ENCODE peak calls at places on chromosome 16, in six cellular contexts. X, P, Y, T, Z and K are unnamed samples.
A peak's percentile ranks its signal among the peaks of the same experiment; 100 is the strongest.

GRCh38 chr16:50940275-50940854 is 198.5 kb downstream of the CYLD start:
- DNase-seq in T (no peak), Y (no peak), P (no peak), X (no peak), Z (no peak), K (no peak)

GRCh38 chr16:26530584-26531289 is 536.0 kb upstream of the C16orf82 start:
- DNase-seq in X (no peak), P (no peak), Y (no peak), T (peak; percentile 10), Z (no peak), K (no peak)

GRCh38 chr16:87233928-87234327 is 83.3 kb downstream of the C16orf95 start:
- DNase-seq in P (no peak), X (no peak), Y (no peak), T (peak; percentile 60), Z (no peak), K (no peak)

GRCh38 chr16:88781140-88782077 is 3.6 kb downstream of the PIEZO1 start:
- DNase-seq in Y (peak; percentile 62), P (no peak), X (peak; percentile 76), Z (peak; percentile 71), T (no peak), K (peak; percentile 53)

GRCh38 chr16:69270395-69270794 is 40.8 kb upstream of the VPS4A start:
- DNase-seq in Z (no peak), X (no peak), Y (no peak), T (no peak), P (no peak), K (no peak)

GRCh38 chr16:53502331-53503269 is at the start of gene AKTIP:
- DNase-seq in Z (peak; percentile 39), Y (no peak), P (no peak), X (peak; percentile 66), T (peak; percentile 62), K (peak; percentile 18)

GRCh38 chr16:81889896-81890634 is 111.0 kb downstream of the PLCG2 start:
- DNase-seq in X (no peak), P (no peak), Y (peak; percentile 38), T (peak; percentile 87), Z (peak; percentile 37), K (peak; percentile 9)

GRCh38 chr16:20900299-20901067 is at the start of the genes DCUN1D3 and LYRM1:
- DNase-seq in Y (peak; percentile 99), T (peak; percentile 100), X (peak; percentile 98), Z (peak; percentile 80), P (peak; percentile 97), K (peak; percentile 89)

GRCh38 chr16:72027669-72028378 is 19.3 kb downstream of the DHODH start:
- DNase-seq in T (no peak), Y (no peak), X (no peak), Z (no peak), P (no peak), K (no peak)

GRCh38 chr16:75273054-75273925 is 21.9 kb upstream of the BCAR1 start:
- DNase-seq in Z (no peak), Y (no peak), X (no peak), P (no peak), T (peak; percentile 49), K (no peak)

GRCh38 chr16:73190688-73191087 is 142.8 kb upstream of the ZFHX3 start:
- DNase-seq in P (no peak), X (no peak), Z (no peak), T (no peak), Y (no peak), K (no peak)

GRCh38 chr16:66798162-66798561 is 3.2 kb downstream of the TERB1 start:
- DNase-seq in Y (no peak), Z (no peak), X (no peak), T (no peak), P (no peak), K (no peak)

GRCh38 chr16:56265184-56265583 is 73.9 kb downstream of the GNAO1 start:
- DNase-seq in T (no peak), X (no peak), P (no peak), Z (no peak), Y (no peak), K (no peak)

GRCh38 chr16:56263711-56264608 is 72.7 kb downstream of the GNAO1 start:
- DNase-seq in Z (no peak), Y (no peak), T (peak; percentile 41), P (no peak), X (no peak), K (no peak)

GRCh38 chr16:56262879-56263245 is 71.6 kb downstream of the GNAO1 start:
- DNase-seq in X (no peak), Z (no peak), P (no peak), Y (no peak), T (no peak), K (no peak)

GRCh38 chr16:56265746-56266145 is 74.5 kb downstream of the GNAO1 start:
- DNase-seq in Z (no peak), P (no peak), Y (no peak), T (no peak), X (no peak), K (no peak)

GRCh38 chr16:56264609-56264972 is 73.3 kb downstream of the GNAO1 start:
- DNase-seq in X (no peak), T (no peak), Z (no peak), P (no peak), Y (no peak), K (no peak)
- H3K4me1 ChIP-seq in X (no peaks in the 10 kb centered on the region), T (peaks cover under 1% of the 10 kb centered on the region), Z (peaks cover 14% of the 10 kb centered on the region), P (peaks cover 40% of the 10 kb centered on the region), Y (peaks cover 20% of the 10 kb centered on the region), K (peaks cover 45% of the 10 kb centered on the region)

GRCh38 chr16:4096509-4096908 is 19.7 kb downstream of the ADCY9 start:
- DNase-seq in Y (no peak), X (no peak), P (no peak), Z (no peak), T (no peak), K (no peak)

GRCh38 chr16:4093495-4094137 is 22.6 kb downstream of the ADCY9 start:
- DNase-seq in T (no peak), X (peak; percentile 68), Z (no peak), P (no peak), Y (peak; percentile 60), K (no peak)

GRCh38 chr16:4092547-4093265 is 23.5 kb downstream of the ADCY9 start:
- DNase-seq in P (no peak), T (no peak), Y (no peak), Z (no peak), X (no peak), K (no peak)

GRCh38 chr16:4091638-4092037 is 24.6 kb downstream of the ADCY9 start:
- DNase-seq in Z (no peak), P (no peak), X (peak; percentile 59), Y (no peak), T (no peak), K (no peak)

GRCh38 chr16:4094138-4094773 is 22.0 kb downstream of the ADCY9 start:
- DNase-seq in X (peak; percentile 4), Z (no peak), P (no peak), Y (peak; percentile 9), T (peak; percentile 25), K (no peak)
- H3K4me3 ChIP-seq in X (no peak overlapping the region), Z (no peak overlapping the region), P (no peak overlapping the region), Y (peak overlapping the region; percentile 41), T (no peak overlapping the region), K (no peak overlapping the region)

DNA sequence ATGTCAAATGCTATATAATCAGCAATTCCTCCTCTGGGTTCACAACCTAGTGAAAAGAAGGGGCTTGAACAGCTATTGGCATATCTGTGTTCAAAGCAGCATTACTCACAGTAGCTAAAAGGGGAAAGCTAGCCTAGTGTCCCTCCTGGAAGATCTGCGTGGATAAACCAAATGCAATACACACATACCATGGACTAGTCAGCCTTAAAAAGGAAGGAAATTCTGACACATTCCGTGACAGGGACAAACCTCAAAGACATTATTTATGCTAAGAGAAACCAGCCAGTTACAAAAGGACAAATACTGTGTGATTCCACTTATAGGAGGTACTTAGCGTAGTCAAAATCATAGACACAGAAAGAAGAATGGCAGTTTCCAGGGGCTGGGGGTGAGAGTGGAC is 90.1 kb downstream of the XYLT1 start:
- DNase-seq in P (no peak), T (no peak), Y (no peak), Z (no peak), X (no peak), K (no peak)
- H3K4me1 ChIP-seq in P (peaks cover 75% of the 10 kb centered on the region), T (peaks cover 11% of the 10 kb centered on the region), Y (peaks cover 39% of the 10 kb centered on the region), Z (no peaks in the 10 kb centered on the region), X (peaks cover 73% of the 10 kb centered on the region), K (peaks cover 35% of the 10 kb centered on the region)

GRCh38 chr16:24073321-24073720 is 182.8 kb upstream of the CACNG3 start:
- DNase-seq in X (no peak), P (no peak), Y (no peak), Z (no peak), T (no peak), K (no peak)

GRCh38 chr16:24077292-24077691 is 178.8 kb upstream of the CACNG3 start:
- DNase-seq in Z (no peak), T (no peak), Y (no peak), X (no peak), P (no peak), K (no peak)

GRCh38 chr16:24075929-24076716 is 180.0 kb upstream of the CACNG3 start:
- DNase-seq in Y (no peak), P (no peak), X (no peak), Z (no peak), T (peak; percentile 93), K (no peak)

GRCh38 chr16:24074574-24074973 is 181.6 kb upstream of the CACNG3 start:
- DNase-seq in Y (no peak), Z (no peak), T (no peak), P (no peak), X (no peak), K (no peak)

GRCh38 chr16:24075302-24075701 is 180.8 kb upstream of the CACNG3 start:
- DNase-seq in P (no peak), T (no peak), X (no peak), Y (no peak), Z (no peak), K (no peak)
- H3K4me3 ChIP-seq in P (no peak overlapping the region), T (no peak overlapping the region), X (no peak overlapping the region), Y (no peak overlapping the region), Z (no peak overlapping the region), K (no peak overlapping the region)

GRCh38 chr16:4610011-4611005 is 4.4 kb downstream of the UBALD1 start:
- DNase-seq in X (no peak), Y (no peak), Z (no peak), T (no peak), P (no peak), K (no peak)

GRCh38 chr16:4612977-4613635 is 1.6 kb downstream of the UBALD1 start:
- DNase-seq in X (no peak), P (no peak), T (peak; percentile 45), Z (no peak), Y (no peak), K (no peak)

GRCh38 chr16:4609200-4610010 is 5.3 kb downstream of the UBALD1 start:
- DNase-seq in T (no peak), P (no peak), Y (no peak), X (no peak), Z (no peak), K (no peak)

GRCh38 chr16:4612474-4612931 is 2.2 kb downstream of the UBALD1 start:
- DNase-seq in Z (no peak), T (peak; percentile 64), X (no peak), P (no peak), Y (no peak), K (no peak)

DNA sequence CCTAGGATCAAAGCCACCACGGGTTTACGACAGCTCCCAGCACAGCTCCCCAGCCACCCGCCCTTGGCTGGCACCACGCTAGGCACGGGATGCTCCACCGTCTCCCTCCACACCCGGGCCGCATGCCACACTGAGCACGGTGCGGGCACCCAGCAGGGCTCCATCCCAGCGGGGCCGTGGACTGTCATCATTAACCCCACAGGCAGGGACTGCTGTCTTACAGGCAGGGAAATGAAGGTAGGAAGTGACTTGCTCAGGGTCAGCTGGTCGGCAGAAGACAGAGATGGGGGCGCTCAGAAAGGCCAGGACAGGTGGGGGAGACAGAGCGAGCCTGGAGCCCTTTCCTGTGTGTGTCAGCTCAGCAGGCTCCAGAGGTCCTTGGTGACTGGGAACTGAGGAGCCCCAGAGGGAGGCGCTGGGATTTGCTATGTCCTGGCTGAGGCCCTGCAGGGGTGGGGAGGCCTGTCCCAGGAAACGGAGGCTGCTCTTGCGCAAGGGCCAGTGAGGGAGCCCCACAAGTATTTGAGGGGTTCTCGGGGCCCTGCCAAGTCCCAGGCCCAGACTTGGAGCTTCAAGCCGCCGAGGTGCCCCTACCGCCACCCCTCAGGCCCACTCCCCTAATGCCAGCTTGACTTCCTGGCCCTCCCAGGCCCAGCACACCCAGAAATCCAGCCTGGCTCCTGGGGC is 3.2 kb downstream of the UBALD1 start:
- DNase-seq in Z (no peak), P (no peak), Y (no peak), T (no peak), X (no peak), K (no peak)
- H3K4me1 ChIP-seq in Z (peaks cover 37% of the 10 kb centered on the region), P (peaks cover 38% of the 10 kb centered on the region), Y (peaks cover 39% of the 10 kb centered on the region), T (peaks cover 7% of the 10 kb centered on the region), X (peaks cover 44% of the 10 kb centered on the region), K (peaks cover 27% of the 10 kb centered on the region)